ENCODE peak calls at places on chromosomes 13 and 19, in four cellular contexts. One of them, this sample, is unnamed.

GRCh38 chr13:93355094-93355493 is 128.5 kb downstream of the GPC6 start:
- DNase-seq in keratinocyte: no peak
- DNase-seq in HCT116: no peak
- DNase-seq in H1: no peak
- DNase-seq in this sample: no peak

GRCh38 chr19:13987101-13987890 is 18.8 kb downstream of the RFX1 start:
- DNase-seq in keratinocyte: no peak
- DNase-seq in HCT116: no peak
- DNase-seq in H1: no peak
- DNase-seq in this sample: no peak

GRCh38 chr19:44684892-44685847 is 13.8 kb upstream of the CEACAM16 start:
- DNase-seq in HCT116: peak
- DNase-seq in keratinocyte: no peak
- DNase-seq in H1: no peak
- DNase-seq in this sample: peak

GRCh38 chr19:2084993-2085720 is 11.0 kb downstream of the MOB3A start:
- DNase-seq in H1: no peak
- DNase-seq in HCT116: no peak
- DNase-seq in keratinocyte: no peak
- DNase-seq in this sample: no peak

GRCh38 chr19:49987159-49987698 is 26.3 kb upstream of the SIGLEC11 start:
- DNase-seq in keratinocyte: peak
- DNase-seq in H1: peak
- DNase-seq in HCT116: peak
- DNase-seq in this sample: peak

GRCh38 chr13:113666324-113666660 is 727 bp upstream of the GRK1 start:
- DNase-seq in H1: no peak
- DNase-seq in HCT116: no peak
- DNase-seq in keratinocyte: no peak
- DNase-seq in this sample: no peak

GRCh38 chr19:10643968-10644290 is 10.2 kb upstream of the ILF3 start:
- DNase-seq in HCT116: no peak
- DNase-seq in H1: no peak
- DNase-seq in keratinocyte: no peak
- DNase-seq in this sample: no peak

GRCh38 chr13:30872685-30873443 is 33.2 kb upstream of the MEDAG start:
- DNase-seq in keratinocyte: no peak
- DNase-seq in HCT116: no peak
- DNase-seq in H1: no peak
- DNase-seq in this sample: peak

GRCh38 chr19:41521860-41522555 is 54.0 kb upstream of the CEACAM21 start:
- DNase-seq in HCT116: no peak
- DNase-seq in keratinocyte: no peak
- DNase-seq in H1: no peak
- DNase-seq in this sample: peak

GRCh38 chr13:42307461-42307860 is 35.5 kb downstream of the AKAP11 start:
- DNase-seq in HCT116: no peak
- DNase-seq in keratinocyte: no peak
- DNase-seq in H1: no peak
- DNase-seq in this sample: no peak

GRCh38 chr19:36916991-36917390 is 859 bp downstream of the ZNF568 start:
- DNase-seq in H1: no peak
- DNase-seq in HCT116: no peak
- DNase-seq in keratinocyte: no peak
- DNase-seq in this sample: peak

DNA sequence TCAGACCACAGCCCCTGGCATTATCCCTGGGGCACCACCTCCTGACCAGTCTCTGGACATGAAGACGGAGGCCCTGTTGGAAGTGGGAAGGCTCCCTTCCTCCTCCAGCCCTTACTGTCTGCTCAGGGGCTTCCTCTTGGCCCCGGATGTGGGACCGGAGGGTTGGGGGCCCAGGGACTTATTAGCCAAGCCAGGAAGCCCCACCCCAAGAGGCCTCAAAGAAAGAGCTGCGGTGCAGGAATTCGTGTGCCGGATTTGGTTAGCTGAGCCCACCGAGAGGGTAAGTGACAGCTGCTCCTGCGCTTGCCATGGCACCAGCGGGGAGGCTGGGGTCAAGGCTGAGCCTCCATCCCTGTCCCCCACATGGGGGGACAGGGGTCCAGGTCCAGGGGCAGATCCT is at the start of gene RETN:
- DNase-seq in HCT116: no peak
- DNase-seq in keratinocyte: no peak
- DNase-seq in H1: no peak
- DNase-seq in this sample: no peak
- H3K4me2 ChIP-seq in HCT116: no peak
- H3K4me2 ChIP-seq in keratinocyte: no peak
- H3K4me2 ChIP-seq in H1: peak
- H3K4me2 ChIP-seq in this sample: peak

GRCh38 chr19:4447327-4448146 is 10.1 kb downstream of the UBXN6 start:
- DNase-seq in H1: no peak
- DNase-seq in keratinocyte: no peak
- DNase-seq in HCT116: no peak
- DNase-seq in this sample: no peak

GRCh38 chr19:4449022-4449825 is 8.4 kb downstream of the UBXN6 start:
- DNase-seq in HCT116: no peak
- DNase-seq in H1: no peak
- DNase-seq in keratinocyte: no peak
- DNase-seq in this sample: no peak

GRCh38 chr19:4452230-4452990 is 5.2 kb downstream of the UBXN6 start:
- DNase-seq in HCT116: no peak
- DNase-seq in keratinocyte: no peak
- DNase-seq in H1: no peak
- DNase-seq in this sample: no peak

GRCh38 chr19:4448147-4448985 is 9.2 kb downstream of the UBXN6 start:
- DNase-seq in H1: no peak
- DNase-seq in keratinocyte: no peak
- DNase-seq in HCT116: no peak
- DNase-seq in this sample: no peak

GRCh38 chr19:4449826-4450075 is 7.8 kb downstream of the UBXN6 start:
- DNase-seq in H1: no peak
- DNase-seq in keratinocyte: no peak
- DNase-seq in HCT116: no peak
- DNase-seq in this sample: no peak
- H3K27ac ChIP-seq in H1: no peak
- H3K27ac ChIP-seq in keratinocyte: no peak
- H3K27ac ChIP-seq in HCT116: no peak
- H3K27ac ChIP-seq in this sample: no peak

GRCh38 chr13:35162420-35162819 is 220.3 kb downstream of the NBEA start:
- DNase-seq in H1: no peak
- DNase-seq in HCT116: no peak
- DNase-seq in keratinocyte: no peak
- DNase-seq in this sample: no peak

GRCh38 chr13:35160921-35161320 is 218.9 kb downstream of the NBEA start:
- DNase-seq in keratinocyte: no peak
- DNase-seq in HCT116: no peak
- DNase-seq in H1: no peak
- DNase-seq in this sample: no peak

GRCh38 chr13:35159041-35159440 is 217.0 kb downstream of the NBEA start:
- DNase-seq in HCT116: no peak
- DNase-seq in keratinocyte: no peak
- DNase-seq in H1: no peak
- DNase-seq in this sample: no peak

DNA sequence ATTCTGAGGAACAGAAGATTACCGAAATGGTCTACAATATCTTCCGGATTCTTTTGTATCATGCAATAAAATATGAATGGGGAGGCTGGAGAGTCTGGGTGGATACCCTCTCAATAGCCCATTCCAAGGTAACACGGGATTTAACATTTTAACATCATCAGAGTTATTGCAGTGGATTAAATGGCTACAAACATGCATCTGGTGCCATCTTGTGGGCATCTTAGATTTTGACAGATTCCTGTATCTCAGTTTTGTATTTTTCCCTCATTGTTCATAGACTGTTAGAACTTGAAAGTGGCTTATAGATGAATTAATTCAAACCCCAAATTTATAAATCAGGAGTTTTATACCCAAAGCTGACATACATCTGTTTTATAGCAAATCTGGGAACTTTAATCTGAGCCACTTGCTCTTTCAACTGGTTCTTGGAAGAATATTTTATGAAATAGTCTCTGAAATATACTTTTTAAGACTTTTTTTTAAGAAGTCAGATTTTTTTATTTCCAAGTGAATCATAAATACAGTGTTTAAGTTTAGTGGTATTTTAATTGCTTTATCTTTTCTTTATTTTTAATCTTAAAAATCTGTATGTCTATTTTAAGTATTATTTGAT is 215.2 kb downstream of the NBEA start:
- DNase-seq in H1: no peak
- DNase-seq in HCT116: peak
- DNase-seq in keratinocyte: no peak
- DNase-seq in this sample: peak
- TF ChIP-seq CTCF in H1: peak
- TF ChIP-seq CTCF in HCT116: peak
- TF ChIP-seq CTCF in keratinocyte: peak
- TF ChIP-seq CTCF in this sample: peak

DNA sequence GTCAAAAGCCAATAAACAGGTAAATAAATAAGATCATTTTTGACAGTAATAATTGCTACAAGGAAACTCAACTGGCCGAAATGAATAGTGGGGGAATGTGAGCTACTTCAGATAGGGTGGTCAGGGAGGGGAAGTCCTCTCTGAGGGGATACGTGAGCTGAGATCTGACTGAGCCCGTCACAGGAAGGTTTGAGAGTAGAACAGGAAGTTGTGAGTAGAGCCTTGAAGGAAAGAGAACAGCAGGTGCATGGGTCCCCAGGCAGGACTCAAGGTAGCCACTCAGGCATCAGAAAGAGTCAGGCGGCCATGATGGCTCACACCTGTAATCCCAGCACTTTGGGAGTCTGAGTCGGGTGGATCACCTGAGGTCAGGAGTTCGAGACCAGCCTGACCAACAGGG is 6.3 kb downstream of the IRGQ start:
- DNase-seq in keratinocyte: no peak
- DNase-seq in HCT116: no peak
- DNase-seq in H1: no peak
- DNase-seq in this sample: no peak
- H3K4me2 ChIP-seq in keratinocyte: no peak
- H3K4me2 ChIP-seq in HCT116: no peak
- H3K4me2 ChIP-seq in H1: no peak
- H3K4me2 ChIP-seq in this sample: no peak

GRCh38 chr19:8254286-8255001 is 45.3 kb downstream of the CERS4 start:
- DNase-seq in HCT116: no peak
- DNase-seq in keratinocyte: no peak
- DNase-seq in H1: no peak
- DNase-seq in this sample: no peak

GRCh38 chr19:8253678-8254077 is 44.5 kb downstream of the CERS4 start:
- DNase-seq in H1: no peak
- DNase-seq in keratinocyte: no peak
- DNase-seq in HCT116: no peak
- DNase-seq in this sample: no peak

GRCh38 chr19:8251025-8251472 is 41.9 kb downstream of the CERS4 start:
- DNase-seq in HCT116: no peak
- DNase-seq in H1: no peak
- DNase-seq in keratinocyte: no peak
- DNase-seq in this sample: no peak

GRCh38 chr19:8250596-8250995 is 41.4 kb downstream of the CERS4 start:
- DNase-seq in keratinocyte: no peak
- DNase-seq in HCT116: no peak
- DNase-seq in H1: no peak
- DNase-seq in this sample: no peak

DNA sequence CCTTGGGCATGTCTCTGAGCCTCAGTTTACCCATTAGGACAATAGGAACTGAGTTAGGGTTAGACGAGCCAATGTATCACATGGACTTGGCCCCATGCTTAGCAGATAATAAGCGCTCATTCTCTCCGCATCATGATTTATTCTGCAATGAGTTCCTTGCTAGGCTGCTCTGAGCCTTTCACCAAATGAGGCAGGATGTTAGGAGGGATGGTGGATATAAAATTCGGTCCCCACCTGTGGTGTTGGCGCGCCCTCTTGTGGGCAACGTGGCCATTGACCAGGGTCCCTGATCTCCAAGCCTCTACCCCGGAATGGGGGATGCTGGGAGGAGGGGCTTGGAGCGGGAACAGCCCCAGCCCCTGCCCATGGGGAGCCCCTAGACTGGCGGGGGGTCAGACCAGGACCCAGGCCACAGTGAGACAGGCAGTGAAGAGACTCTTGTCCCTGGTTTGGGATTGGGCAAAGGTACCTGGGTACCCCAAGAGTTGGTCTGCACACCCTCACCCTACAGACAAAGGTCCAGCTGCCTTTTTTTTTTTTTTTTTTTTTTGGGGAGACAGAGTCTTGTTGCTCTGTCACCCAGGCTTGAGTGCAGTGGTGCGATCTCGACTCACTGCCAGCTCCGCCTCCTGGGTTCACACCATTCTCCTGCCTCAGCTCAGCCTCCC is 43.9 kb downstream of the CERS4 start:
- DNase-seq in H1: peak
- DNase-seq in keratinocyte: no peak
- DNase-seq in HCT116: peak
- DNase-seq in this sample: peak
- H3K27ac ChIP-seq in H1: no peak
- H3K27ac ChIP-seq in keratinocyte: no peak
- H3K27ac ChIP-seq in HCT116: no peak
- H3K27ac ChIP-seq in this sample: no peak

GRCh38 chr19:30692517-30692870 is 320.3 kb downstream of the ZNF536 start:
- DNase-seq in H1: no peak
- DNase-seq in keratinocyte: no peak
- DNase-seq in HCT116: no peak
- DNase-seq in this sample: peak

GRCh38 chr19:30693179-30693578 is 321.0 kb downstream of the ZNF536 start:
- DNase-seq in HCT116: no peak
- DNase-seq in keratinocyte: no peak
- DNase-seq in H1: no peak
- DNase-seq in this sample: no peak

GRCh38 chr19:30696514-30696913 is 324.3 kb downstream of the ZNF536 start:
- DNase-seq in keratinocyte: no peak
- DNase-seq in HCT116: no peak
- DNase-seq in H1: peak
- DNase-seq in this sample: peak

GRCh38 chr19:30694156-30694555 is 322.0 kb downstream of the ZNF536 start:
- DNase-seq in HCT116: no peak
- DNase-seq in keratinocyte: no peak
- DNase-seq in H1: no peak
- DNase-seq in this sample: no peak

GRCh38 chr19:30695171-30695875 is 323.1 kb downstream of the ZNF536 start:
- DNase-seq in H1: no peak
- DNase-seq in keratinocyte: no peak
- DNase-seq in HCT116: no peak
- DNase-seq in this sample: peak
- TF ChIP-seq CTCF in H1: peak
- TF ChIP-seq CTCF in keratinocyte: no peak
- TF ChIP-seq CTCF in HCT116: peak
- TF ChIP-seq CTCF in this sample: peak